ENCODE peak calls at places on chromosome 21, in five cellular contexts. One of them, this sample, is unnamed. For H3K4me1, the result is how much of the 10 kb centered on the place peaks cover.

GRCh38 chr21:42213082-42213774 is 5.7 kb upstream of the ABCG1 start:
- DNase-seq in lung: no peak
- DNase-seq in ovary: no peak
- DNase-seq in heart left ventricle: no peak
- DNase-seq in breast epithelium: no peak
- DNase-seq in this sample: peak

GRCh38 chr21:38538353-38538752 is 40.1 kb upstream of the ERG start:
- DNase-seq in breast epithelium: no peak
- DNase-seq in heart left ventricle: no peak
- DNase-seq in lung: no peak
- DNase-seq in ovary: no peak
- DNase-seq in this sample: no peak

GRCh38 chr21:40699366-40699765 is 147.6 kb downstream of the DSCAM start:
- DNase-seq in lung: no peak
- DNase-seq in heart left ventricle: no peak
- DNase-seq in breast epithelium: no peak
- DNase-seq in ovary: no peak
- DNase-seq in this sample: no peak

GRCh38 chr21:21751286-21751685 is 753.1 kb downstream of the NCAM2 start:
- DNase-seq in heart left ventricle: no peak
- DNase-seq in lung: no peak
- DNase-seq in breast epithelium: no peak
- DNase-seq in ovary: no peak
- DNase-seq in this sample: no peak

GRCh38 chr21:42525228-42525604 is 11.6 kb downstream of the SLC37A1 start:
- DNase-seq in heart left ventricle: no peak
- DNase-seq in breast epithelium: no peak
- DNase-seq in lung: no peak
- DNase-seq in ovary: peak
- DNase-seq in this sample: no peak

GRCh38 chr21:41835711-41836154 is 43.4 kb downstream of the PRDM15 start:
- DNase-seq in ovary: no peak
- DNase-seq in lung: no peak
- DNase-seq in heart left ventricle: no peak
- DNase-seq in breast epithelium: no peak
- DNase-seq in this sample: no peak

GRCh38 chr21:38651570-38651969 is 153.3 kb upstream of the ERG start:
- DNase-seq in lung: no peak
- DNase-seq in heart left ventricle: no peak
- DNase-seq in breast epithelium: no peak
- DNase-seq in ovary: no peak
- DNase-seq in this sample: no peak

GRCh38 chr21:46618738-46619369 is 14.0 kb upstream of the S100B start:
- DNase-seq in breast epithelium: no peak
- DNase-seq in ovary: no peak
- DNase-seq in lung: no peak
- DNase-seq in heart left ventricle: no peak
- DNase-seq in this sample: no peak

GRCh38 chr21:36744560-36745231 is 45.8 kb downstream of the SIM2 start:
- DNase-seq in lung: no peak
- DNase-seq in ovary: no peak
- DNase-seq in heart left ventricle: peak
- DNase-seq in breast epithelium: peak
- DNase-seq in this sample: no peak

GRCh38 chr21:14591882-14592281 is 45.8 kb upstream of the SAMSN1 start:
- DNase-seq in heart left ventricle: peak
- DNase-seq in ovary: no peak
- DNase-seq in lung: peak
- DNase-seq in breast epithelium: no peak
- DNase-seq in this sample: no peak

GRCh38 chr21:31088196-31088751 is 50.0 kb upstream of the KRTAP19-8 start:
- DNase-seq in lung: no peak
- DNase-seq in heart left ventricle: no peak
- DNase-seq in ovary: no peak
- DNase-seq in breast epithelium: no peak
- DNase-seq in this sample: no peak

GRCh38 chr21:44482581-44483287 is 27.4 kb downstream of the LRRC3 start:
- DNase-seq in lung: no peak
- DNase-seq in ovary: no peak
- DNase-seq in breast epithelium: no peak
- DNase-seq in heart left ventricle: no peak
- DNase-seq in this sample: no peak

GRCh38 chr21:16169102-16169511 is 439.3 kb downstream of the USP25 start:
- DNase-seq in breast epithelium: no peak
- DNase-seq in lung: no peak
- DNase-seq in ovary: no peak
- DNase-seq in heart left ventricle: no peak
- DNase-seq in this sample: no peak

GRCh38 chr21:31558839-31559367 is 100.6 kb upstream of the SOD1 start:
- DNase-seq in lung: peak
- DNase-seq in heart left ventricle: peak
- DNase-seq in breast epithelium: peak
- DNase-seq in ovary: peak
- DNase-seq in this sample: peak

GRCh38 chr21:37176716-37177115 is 90.4 kb downstream of the VPS26C start:
- DNase-seq in ovary: no peak
- DNase-seq in heart left ventricle: no peak
- DNase-seq in breast epithelium: peak
- DNase-seq in lung: no peak
- DNase-seq in this sample: no peak

GRCh38 chr21:35046880-35047229 is 2.2 kb downstream of the RUNX1 start:
- DNase-seq in lung: peak
- DNase-seq in ovary: no peak
- DNase-seq in heart left ventricle: peak
- DNase-seq in breast epithelium: no peak
- DNase-seq in this sample: no peak

GRCh38 chr21:20942523-20942922 is 55.7 kb upstream of the NCAM2 start:
- DNase-seq in lung: no peak
- DNase-seq in ovary: no peak
- DNase-seq in breast epithelium: no peak
- DNase-seq in heart left ventricle: no peak
- DNase-seq in this sample: no peak

GRCh38 chr21:16193758-16194606 is 464.2 kb downstream of the USP25 start:
- DNase-seq in lung: peak
- DNase-seq in ovary: peak
- DNase-seq in heart left ventricle: peak
- DNase-seq in breast epithelium: peak
- DNase-seq in this sample: no peak

GRCh38 chr21:10627316-10627863 is 106.0 kb downstream of the TPTE start:
- DNase-seq in lung: no peak
- DNase-seq in breast epithelium: no peak
- DNase-seq in heart left ventricle: no peak
- DNase-seq in ovary: no peak
- DNase-seq in this sample: no peak

GRCh38 chr21:21463456-21463855 is 465.2 kb downstream of the NCAM2 start:
- DNase-seq in breast epithelium: no peak
- DNase-seq in heart left ventricle: no peak
- DNase-seq in lung: no peak
- DNase-seq in ovary: no peak
- DNase-seq in this sample: no peak

GRCh38 chr21:26351661-26352060 is 181.1 kb upstream of the APP start:
- DNase-seq in breast epithelium: no peak
- DNase-seq in lung: no peak
- DNase-seq in heart left ventricle: no peak
- DNase-seq in ovary: no peak
- DNase-seq in this sample: no peak

GRCh38 chr21:35026617-35027557 is 22.2 kb downstream of the RUNX1 start:
- DNase-seq in lung: peak
- DNase-seq in heart left ventricle: peak
- DNase-seq in ovary: peak
- DNase-seq in breast epithelium: no peak
- DNase-seq in this sample: no peak

GRCh38 chr21:46655230-46655629 is 19.8 kb downstream of the PRMT2 start:
- DNase-seq in breast epithelium: no peak
- DNase-seq in heart left ventricle: no peak
- DNase-seq in lung: no peak
- DNase-seq in ovary: no peak
- DNase-seq in this sample: no peak

GRCh38 chr21:44290327-44291077 is 4.8 kb downstream of the AIRE start:
- DNase-seq in breast epithelium: no peak
- DNase-seq in ovary: no peak
- DNase-seq in lung: no peak
- DNase-seq in heart left ventricle: peak
- DNase-seq in this sample: no peak

GRCh38 chr21:41678016-41678935 is 88.6 kb downstream of the RIPK4 start:
- DNase-seq in breast epithelium: peak
- DNase-seq in ovary: no peak
- DNase-seq in heart left ventricle: no peak
- DNase-seq in lung: peak
- DNase-seq in this sample: peak

GRCh38 chr21:42063578-42064521 is 7.3 kb upstream of the UMODL1 start:
- DNase-seq in heart left ventricle: no peak
- DNase-seq in lung: peak
- DNase-seq in breast epithelium: no peak
- DNase-seq in ovary: no peak
- DNase-seq in this sample: peak

DNA sequence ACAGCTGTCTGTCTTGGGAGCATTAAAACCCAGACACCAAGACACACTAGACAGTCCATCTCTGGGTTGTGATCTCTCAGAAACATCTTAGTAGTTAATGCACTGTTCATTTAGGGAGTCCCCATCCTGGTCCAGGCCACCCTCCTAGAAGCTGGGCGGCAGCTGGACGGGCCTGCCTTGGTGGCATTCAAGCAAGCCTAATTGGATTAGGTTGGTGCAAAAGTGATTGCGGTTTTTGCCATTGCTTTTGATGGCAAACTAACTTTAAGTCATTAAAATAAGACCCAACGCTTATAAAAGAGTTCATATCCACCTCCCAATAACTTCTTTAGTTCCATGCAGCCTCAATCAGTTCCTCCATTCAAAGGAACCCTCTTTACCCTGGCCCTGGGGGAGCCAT is 21.7 kb downstream of the ATP5PO start:
- DNase-seq in heart left ventricle: no peak
- DNase-seq in lung: no peak
- DNase-seq in ovary: no peak
- DNase-seq in breast epithelium: no peak
- DNase-seq in this sample: no peak
- H3K4me1 ChIP-seq in heart left ventricle: under half
- H3K4me1 ChIP-seq in lung: under half
- H3K4me1 ChIP-seq in ovary: under half
- H3K4me1 ChIP-seq in breast epithelium: under half
- H3K4me1 ChIP-seq in this sample: under half

DNA sequence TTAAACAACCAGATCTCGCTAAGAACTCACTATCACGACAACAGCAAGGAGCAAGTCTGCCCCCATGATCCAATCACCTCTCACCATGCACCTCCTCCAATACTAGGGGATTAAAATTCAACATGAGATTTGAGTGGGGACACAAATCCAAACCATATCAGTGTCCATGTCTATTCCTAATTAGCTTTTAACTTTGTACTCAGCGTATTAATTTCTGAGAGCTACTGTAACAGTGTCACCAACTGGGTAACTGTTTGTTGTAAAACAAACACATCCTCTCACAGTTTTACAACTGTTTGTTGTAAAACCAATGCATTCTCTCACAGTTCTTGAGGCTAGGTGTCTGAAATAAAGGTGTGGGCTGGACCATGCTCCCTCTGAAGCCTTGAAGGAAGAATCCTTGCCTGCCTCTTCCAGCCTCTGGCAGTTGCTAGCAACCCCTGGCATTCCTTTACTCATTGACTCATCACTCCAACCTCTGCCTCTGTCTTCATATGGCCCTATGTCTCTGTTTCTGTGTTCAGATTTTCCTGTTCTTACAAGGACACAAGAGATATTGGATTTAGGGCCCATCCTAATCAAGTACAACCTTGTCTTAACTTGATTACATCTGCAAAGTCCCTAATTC is 121.2 kb downstream of the LTN1 start:
- DNase-seq in heart left ventricle: no peak
- DNase-seq in breast epithelium: no peak
- DNase-seq in lung: no peak
- DNase-seq in ovary: no peak
- DNase-seq in this sample: no peak
- TF ChIP-seq CTCF in heart left ventricle: no peak
- TF ChIP-seq CTCF in breast epithelium: no peak
- TF ChIP-seq CTCF in lung: no peak
- TF ChIP-seq CTCF in ovary: no peak
- TF ChIP-seq CTCF in this sample: no peak

DNA sequence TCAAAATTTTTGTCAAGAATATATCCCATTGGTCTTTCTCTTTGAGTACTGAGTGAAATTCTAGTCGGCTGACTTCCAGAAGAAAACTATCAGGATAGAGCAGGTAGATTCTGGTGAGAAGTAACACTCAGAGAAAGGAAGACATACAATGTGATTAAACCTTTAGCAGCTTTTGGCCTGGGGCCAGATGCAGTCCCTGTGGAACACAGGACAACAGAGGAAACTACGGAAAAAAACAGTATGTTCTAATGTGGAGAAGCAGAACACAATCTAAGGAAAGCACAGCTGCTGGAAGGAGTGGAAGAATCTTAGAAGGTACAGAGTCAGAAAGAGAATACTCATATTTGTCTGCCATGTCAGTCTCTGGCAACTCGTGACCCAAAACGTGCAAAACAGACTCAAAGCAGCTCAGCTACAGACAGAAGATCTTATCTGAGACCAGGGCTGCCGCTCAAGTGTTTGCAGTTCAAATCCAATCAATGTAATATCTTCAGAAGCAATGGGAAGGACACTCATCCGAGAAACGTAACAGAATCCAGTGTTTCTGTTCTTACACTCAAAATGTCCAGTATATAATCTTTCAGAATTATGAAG is 283.8 kb downstream of the MRPL39 start:
- DNase-seq in heart left ventricle: no peak
- DNase-seq in breast epithelium: no peak
- DNase-seq in ovary: no peak
- DNase-seq in lung: no peak
- DNase-seq in this sample: no peak
- H3K4me3 ChIP-seq in heart left ventricle: no peak
- H3K4me3 ChIP-seq in breast epithelium: no peak
- H3K4me3 ChIP-seq in ovary: no peak
- H3K4me3 ChIP-seq in lung: no peak
- H3K4me3 ChIP-seq in this sample: no peak

GRCh38 chr21:45534591-45535331 is 7.5 kb downstream of the SLC19A1 start:
- DNase-seq in lung: no peak
- DNase-seq in ovary: peak
- DNase-seq in breast epithelium: no peak
- DNase-seq in heart left ventricle: peak
- DNase-seq in this sample: peak

GRCh38 chr21:45537111-45537745 is 5.0 kb downstream of the SLC19A1 start:
- DNase-seq in ovary: peak
- DNase-seq in heart left ventricle: peak
- DNase-seq in lung: no peak
- DNase-seq in breast epithelium: no peak
- DNase-seq in this sample: peak

GRCh38 chr21:45536301-45537081 is 5.7 kb downstream of the SLC19A1 start:
- DNase-seq in breast epithelium: no peak
- DNase-seq in heart left ventricle: peak
- DNase-seq in ovary: peak
- DNase-seq in lung: no peak
- DNase-seq in this sample: peak

GRCh38 chr21:45533731-45534571 is 8.3 kb downstream of the SLC19A1 start:
- DNase-seq in lung: no peak
- DNase-seq in heart left ventricle: peak
- DNase-seq in ovary: peak
- DNase-seq in breast epithelium: no peak
- DNase-seq in this sample: peak

GRCh38 chr21:45535341-45536081 is 6.7 kb downstream of the SLC19A1 start:
- DNase-seq in heart left ventricle: peak
- DNase-seq in ovary: peak
- DNase-seq in lung: no peak
- DNase-seq in breast epithelium: no peak
- DNase-seq in this sample: peak
- H3K4me1 ChIP-seq in heart left ventricle: under half
- H3K4me1 ChIP-seq in ovary: under half
- H3K4me1 ChIP-seq in lung: under half
- H3K4me1 ChIP-seq in breast epithelium: under half
- H3K4me1 ChIP-seq in this sample: under half

This sample was measured in RWPE2.